ENCODE peak calls at places on chromosomes 1 and 21, in five cellular contexts. One of them, this sample, is unnamed.

GRCh38 chr1:12230549-12231275 is 882 bp downstream of the VPS13D start:
- DNase-seq in stomach: peak
- DNase-seq in OCI-LY7: peak
- DNase-seq in heart left ventricle: peak
- DNase-seq in transverse colon: peak
- DNase-seq in this sample: no peak

GRCh38 chr1:54542120-54542961 is 5.7 kb upstream of the ACOT11 start:
- DNase-seq in stomach: peak
- DNase-seq in OCI-LY7: peak
- DNase-seq in heart left ventricle: peak
- DNase-seq in transverse colon: peak
- DNase-seq in this sample: peak

GRCh38 chr1:31335007-31335406 is 37.9 kb downstream of the FABP3 start:
- DNase-seq in stomach: no peak
- DNase-seq in OCI-LY7: peak
- DNase-seq in heart left ventricle: no peak
- DNase-seq in transverse colon: no peak
- DNase-seq in this sample: peak

GRCh38 chr1:188241629-188242028 is 1412.9 kb downstream of the PLA2G4A start:
- DNase-seq in stomach: no peak
- DNase-seq in OCI-LY7: no peak
- DNase-seq in heart left ventricle: no peak
- DNase-seq in transverse colon: no peak
- DNase-seq in this sample: no peak

GRCh38 chr1:62355095-62355494 is 35.9 kb upstream of the KANK4 start:
- DNase-seq in stomach: no peak
- DNase-seq in OCI-LY7: no peak
- DNase-seq in heart left ventricle: no peak
- DNase-seq in transverse colon: no peak
- DNase-seq in this sample: no peak

GRCh38 chr1:1166642-1167415 is 6.9 kb upstream of the TTLL10 start:
- DNase-seq in stomach: no peak
- DNase-seq in OCI-LY7: no peak
- DNase-seq in heart left ventricle: peak
- DNase-seq in transverse colon: peak
- DNase-seq in this sample: no peak

GRCh38 chr1:173052681-173053196 is 2.0 kb upstream of the TNFSF18 start:
- DNase-seq in stomach: no peak
- DNase-seq in OCI-LY7: no peak
- DNase-seq in heart left ventricle: no peak
- DNase-seq in transverse colon: no peak
- DNase-seq in this sample: no peak

GRCh38 chr21:41970751-41971653 is 17.2 kb upstream of the C2CD2 start:
- DNase-seq in stomach: peak
- DNase-seq in OCI-LY7: no peak
- DNase-seq in heart left ventricle: no peak
- DNase-seq in transverse colon: no peak
- DNase-seq in this sample: no peak

GRCh38 chr1:210901981-210902770 is 231.8 kb downstream of the KCNH1 start:
- DNase-seq in stomach: no peak
- DNase-seq in OCI-LY7: no peak
- DNase-seq in heart left ventricle: no peak
- DNase-seq in transverse colon: no peak
- DNase-seq in this sample: no peak

GRCh38 chr1:87252406-87252805 is 76.3 kb upstream of the LMO4 start:
- DNase-seq in stomach: no peak
- DNase-seq in OCI-LY7: no peak
- DNase-seq in heart left ventricle: no peak
- DNase-seq in transverse colon: no peak
- DNase-seq in this sample: no peak

GRCh38 chr1:15153184-15153841 is at the start of gene TMEM51:
- DNase-seq in stomach: peak
- DNase-seq in OCI-LY7: no peak
- DNase-seq in heart left ventricle: peak
- DNase-seq in transverse colon: peak
- DNase-seq in this sample: no peak

GRCh38 chr1:154154534-154155181 is at the start of gene NUP210L:
- DNase-seq in stomach: no peak
- DNase-seq in OCI-LY7: no peak
- DNase-seq in heart left ventricle: peak
- DNase-seq in transverse colon: peak
- DNase-seq in this sample: no peak

GRCh38 chr1:96538883-96539282 is 182.7 kb upstream of the PTBP2 start:
- DNase-seq in stomach: no peak
- DNase-seq in OCI-LY7: no peak
- DNase-seq in heart left ventricle: no peak
- DNase-seq in transverse colon: peak
- DNase-seq in this sample: no peak

GRCh38 chr21:41821081-41821755 is 54.4 kb upstream of the RIPK4 start:
- DNase-seq in stomach: no peak
- DNase-seq in OCI-LY7: no peak
- DNase-seq in heart left ventricle: no peak
- DNase-seq in transverse colon: no peak
- DNase-seq in this sample: no peak

GRCh38 chr1:52752427-52752826 is 26.2 kb downstream of the ZYG11B start:
- DNase-seq in stomach: no peak
- DNase-seq in OCI-LY7: no peak
- DNase-seq in heart left ventricle: no peak
- DNase-seq in transverse colon: no peak
- DNase-seq in this sample: no peak

GRCh38 chr1:145758575-145758974 is 39.3 kb downstream of the CD160 start:
- DNase-seq in stomach: no peak
- DNase-seq in OCI-LY7: no peak
- DNase-seq in heart left ventricle: no peak
- DNase-seq in transverse colon: no peak
- DNase-seq in this sample: no peak

GRCh38 chr1:31855038-31855845 is 39.4 kb upstream of the SPOCD1 start:
- DNase-seq in stomach: no peak
- DNase-seq in OCI-LY7: no peak
- DNase-seq in heart left ventricle: no peak
- DNase-seq in transverse colon: no peak
- DNase-seq in this sample: no peak

GRCh38 chr1:152047954-152048640 is 11.3 kb upstream of the S100A11 start:
- DNase-seq in stomach: peak
- DNase-seq in OCI-LY7: peak
- DNase-seq in heart left ventricle: peak
- DNase-seq in transverse colon: peak
- DNase-seq in this sample: peak

GRCh38 chr1:152042030-152042429 is 5.2 kb upstream of the S100A11 start:
- DNase-seq in stomach: no peak
- DNase-seq in OCI-LY7: no peak
- DNase-seq in heart left ventricle: no peak
- DNase-seq in transverse colon: no peak
- DNase-seq in this sample: no peak

GRCh38 chr1:152043870-152044269 is 7.1 kb upstream of the S100A11 start:
- DNase-seq in stomach: no peak
- DNase-seq in OCI-LY7: no peak
- DNase-seq in heart left ventricle: no peak
- DNase-seq in transverse colon: no peak
- DNase-seq in this sample: no peak

GRCh38 chr1:152047607-152047953 is 10.8 kb upstream of the S100A11 start:
- DNase-seq in stomach: peak
- DNase-seq in OCI-LY7: peak
- DNase-seq in heart left ventricle: peak
- DNase-seq in transverse colon: no peak
- DNase-seq in this sample: no peak

DNA sequence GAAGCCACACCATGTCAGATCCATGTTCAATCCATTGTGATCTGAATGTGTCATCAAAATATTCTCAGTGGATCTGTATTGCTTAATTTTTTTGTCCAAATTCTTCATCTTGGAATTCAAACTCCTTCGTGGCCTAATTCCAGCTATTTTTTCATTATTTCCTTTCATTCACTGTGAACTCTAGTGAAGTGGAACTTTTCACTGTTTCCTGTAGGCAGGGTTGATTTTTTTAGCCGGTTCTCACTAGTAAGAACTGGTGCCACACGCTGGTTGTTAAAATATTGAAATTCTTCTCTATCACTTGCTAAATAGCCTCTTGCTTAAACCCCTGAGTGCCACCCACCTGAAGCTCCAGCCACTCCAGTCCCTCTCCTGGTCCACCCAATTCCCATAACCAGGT is 7.6 kb upstream of the S100A11 start:
- DNase-seq in stomach: no peak
- DNase-seq in OCI-LY7: no peak
- DNase-seq in heart left ventricle: no peak
- DNase-seq in transverse colon: no peak
- DNase-seq in this sample: no peak
- H3K4me3 ChIP-seq in stomach: no peak
- H3K4me3 ChIP-seq in OCI-LY7: no peak
- H3K4me3 ChIP-seq in heart left ventricle: no peak
- H3K4me3 ChIP-seq in transverse colon: no peak
- H3K4me3 ChIP-seq in this sample: no peak

GRCh38 chr1:230169454-230170152 is 102.6 kb downstream of the GALNT2 start:
- DNase-seq in stomach: no peak
- DNase-seq in OCI-LY7: peak
- DNase-seq in heart left ventricle: no peak
- DNase-seq in transverse colon: no peak
- DNase-seq in this sample: peak
- TF ChIP-seq CTCF in stomach: no peak
- TF ChIP-seq CTCF in OCI-LY7: no peak
- TF ChIP-seq CTCF in heart left ventricle: no peak
- TF ChIP-seq CTCF in transverse colon: no peak
- TF ChIP-seq CTCF in this sample: no peak

GRCh38 chr1:230113605-230114241 is 46.7 kb downstream of the GALNT2 start:
- DNase-seq in stomach: no peak
- DNase-seq in OCI-LY7: no peak
- DNase-seq in heart left ventricle: peak
- DNase-seq in transverse colon: no peak
- DNase-seq in this sample: no peak

GRCh38 chr1:230113230-230113604 is 46.2 kb downstream of the GALNT2 start:
- DNase-seq in stomach: no peak
- DNase-seq in OCI-LY7: no peak
- DNase-seq in heart left ventricle: no peak
- DNase-seq in transverse colon: no peak
- DNase-seq in this sample: no peak

GRCh38 chr1:230112782-230113181 is 45.7 kb downstream of the GALNT2 start:
- DNase-seq in stomach: no peak
- DNase-seq in OCI-LY7: no peak
- DNase-seq in heart left ventricle: no peak
- DNase-seq in transverse colon: no peak
- DNase-seq in this sample: no peak

GRCh38 chr1:230112131-230112701 is 45.2 kb downstream of the GALNT2 start:
- DNase-seq in stomach: no peak
- DNase-seq in OCI-LY7: peak
- DNase-seq in heart left ventricle: no peak
- DNase-seq in transverse colon: no peak
- DNase-seq in this sample: no peak

GRCh38 chr1:230114245-230114651 is 47.2 kb downstream of the GALNT2 start:
- DNase-seq in stomach: no peak
- DNase-seq in OCI-LY7: no peak
- DNase-seq in heart left ventricle: no peak
- DNase-seq in transverse colon: no peak
- DNase-seq in this sample: no peak
- H3K4me3 ChIP-seq in stomach: no peak
- H3K4me3 ChIP-seq in OCI-LY7: no peak
- H3K4me3 ChIP-seq in heart left ventricle: no peak
- H3K4me3 ChIP-seq in transverse colon: no peak
- H3K4me3 ChIP-seq in this sample: no peak

GRCh38 chr21:43726686-43727570 is 8.0 kb downstream of the PDXK start:
- DNase-seq in stomach: no peak
- DNase-seq in OCI-LY7: no peak
- DNase-seq in heart left ventricle: peak
- DNase-seq in transverse colon: no peak
- DNase-seq in this sample: no peak

GRCh38 chr21:43731476-43731875 is 12.5 kb downstream of the PDXK start:
- DNase-seq in stomach: peak
- DNase-seq in OCI-LY7: no peak
- DNase-seq in heart left ventricle: no peak
- DNase-seq in transverse colon: no peak
- DNase-seq in this sample: no peak

GRCh38 chr21:43727571-43728466 is 8.9 kb downstream of the PDXK start:
- DNase-seq in stomach: peak
- DNase-seq in OCI-LY7: no peak
- DNase-seq in heart left ventricle: peak
- DNase-seq in transverse colon: no peak
- DNase-seq in this sample: peak

GRCh38 chr21:43731891-43732711 is 13.2 kb downstream of the PDXK start:
- DNase-seq in stomach: no peak
- DNase-seq in OCI-LY7: no peak
- DNase-seq in heart left ventricle: no peak
- DNase-seq in transverse colon: no peak
- DNase-seq in this sample: no peak

GRCh38 chr21:43728467-43729390 is 9.8 kb downstream of the PDXK start:
- DNase-seq in stomach: peak
- DNase-seq in OCI-LY7: peak
- DNase-seq in heart left ventricle: peak
- DNase-seq in transverse colon: peak
- DNase-seq in this sample: peak
- TF ChIP-seq CTCF in stomach: no peak
- TF ChIP-seq CTCF in OCI-LY7: peak
- TF ChIP-seq CTCF in heart left ventricle: peak
- TF ChIP-seq CTCF in transverse colon: peak
- TF ChIP-seq CTCF in this sample: peak

DNA sequence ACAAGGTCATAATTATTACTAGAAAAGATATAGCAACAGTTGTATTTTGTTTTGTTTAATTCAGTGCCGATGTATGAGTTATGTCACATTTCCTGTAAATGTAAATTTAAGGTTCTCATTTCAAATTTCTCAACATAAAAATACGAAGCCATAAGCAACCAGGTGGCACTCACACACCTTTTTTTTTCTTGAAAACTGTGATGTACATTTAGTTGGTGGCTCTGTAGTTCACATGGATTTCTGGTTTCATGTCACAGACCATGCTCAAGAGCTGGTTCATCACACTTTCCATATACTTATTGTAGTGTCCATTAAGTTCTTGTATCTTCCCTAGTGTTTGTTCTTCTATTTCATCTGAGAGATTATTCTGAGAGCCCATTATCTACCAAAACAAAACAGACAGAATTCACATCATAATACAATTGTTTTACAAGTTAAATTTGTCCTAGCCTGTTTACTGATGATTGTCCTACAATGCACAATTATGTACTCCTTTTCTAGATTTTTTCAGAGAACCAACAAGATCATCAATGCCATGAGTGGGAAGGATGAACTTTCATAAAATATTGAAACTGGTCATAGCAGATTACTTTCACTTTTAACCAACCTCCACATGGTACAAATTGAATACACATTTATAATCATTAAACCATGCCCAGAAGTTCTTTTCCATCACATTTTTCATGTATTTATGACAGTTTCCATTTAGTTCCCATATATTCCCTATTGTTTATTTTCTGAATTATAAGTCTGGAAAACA is 17.1 kb downstream of the ATP6V1G3 start:
- DNase-seq in stomach: no peak
- DNase-seq in OCI-LY7: peak
- DNase-seq in heart left ventricle: no peak
- DNase-seq in transverse colon: no peak
- DNase-seq in this sample: peak
- H3K4me3 ChIP-seq in stomach: no peak
- H3K4me3 ChIP-seq in OCI-LY7: no peak
- H3K4me3 ChIP-seq in heart left ventricle: no peak
- H3K4me3 ChIP-seq in transverse colon: no peak
- H3K4me3 ChIP-seq in this sample: no peak

This sample was measured in GM12865.